ENCODE peak calls at places on chromosomes 3 and 15, in six cellular contexts. B is mesenchymal stem cell, Y is SK-N-SH, G is PC-3, Q is GM23248, S is neuronal stem cell. N is an unnamed sample.

GRCh38 chr3:192869131-192870027 is 48.3 kb downstream of the MB21D2 start:
- DNase-seq in B (peak), Y (no peak), G (peak), Q (peak), S (no peak), N (no peak)

GRCh38 chr3:47856669-47857068 is 53.7 kb downstream of the DHX30 start:
- DNase-seq in B (no peak), Y (no peak), G (no peak), Q (no peak), S (no peak), N (no peak)

GRCh38 chr3:57816471-57817105 is 60.5 kb downstream of the SLMAP start:
- DNase-seq in B (no peak), Y (no peak), G (peak), Q (peak), S (no peak), N (no peak)

GRCh38 chr3:107641572-107642307 is 119.0 kb downstream of the BBX start:
- DNase-seq in B (peak), Y (no peak), G (no peak), Q (peak), S (no peak), N (no peak)

GRCh38 chr3:115785782-115786181 is 162.5 kb downstream of the GAP43 start:
- DNase-seq in B (no peak), Y (no peak), G (no peak), Q (peak), S (no peak), N (no peak)

GRCh38 chr15:71055461-71055860 is 59.8 kb upstream of the THSD4 start:
- DNase-seq in B (peak), Y (no peak), G (peak), Q (peak), S (no peak), N (peak)

GRCh38 chr3:14439501-14440167 is 37.2 kb downstream of the SLC6A6 start:
- DNase-seq in B (no peak), Y (peak), G (no peak), Q (no peak), S (no peak), N (no peak)

GRCh38 chr15:41169784-41170183 is 53.7 kb upstream of the INO80 start:
- DNase-seq in B (no peak), Y (no peak), G (no peak), Q (no peak), S (no peak), N (no peak)

GRCh38 chr3:179726075-179726742 is 73.4 kb downstream of the USP13 start:
- DNase-seq in B (no peak), Y (no peak), G (no peak), Q (no peak), S (no peak), N (no peak)

GRCh38 chr3:197466586-197467399 is 89.0 kb downstream of the BDH1 start:
- DNase-seq in B (peak), Y (peak), G (peak), Q (peak), S (no peak), N (peak)

GRCh38 chr3:31777092-31777491 is 204.0 kb downstream of the OSBPL10 start:
- DNase-seq in B (no peak), Y (no peak), G (peak), Q (peak), S (no peak), N (peak)

GRCh38 chr3:140510303-140510861 is 167.5 kb upstream of the TRIM42 start:
- DNase-seq in B (no peak), Y (no peak), G (no peak), Q (no peak), S (no peak), N (no peak)

GRCh38 chr3:60126905-60127304 is 1077.1 kb upstream of the CFAP20DC start:
- DNase-seq in B (no peak), Y (no peak), G (no peak), Q (no peak), S (no peak), N (no peak)

GRCh38 chr3:16480861-16481569 is 32.5 kb downstream of the RFTN1 start:
- DNase-seq in B (peak), Y (no peak), G (peak), Q (peak), S (peak), N (peak)

GRCh38 chr3:44016818-44017217 is 224.9 kb upstream of the TOPAZ1 start:
- DNase-seq in B (no peak), Y (no peak), G (peak), Q (no peak), S (no peak), N (no peak)

GRCh38 chr3:49020335-49021212 is 1.3 kb upstream of the NDUFAF3 start:
- DNase-seq in B (peak), Y (peak), G (no peak), Q (peak), S (no peak), N (no peak)

GRCh38 chr15:39188314-39188713 is 392.6 kb upstream of the THBS1 start:
- DNase-seq in B (no peak), Y (no peak), G (no peak), Q (no peak), S (no peak), N (no peak)

GRCh38 chr15:58506787-58507671 is 75.2 kb downstream of the LIPC start:
- DNase-seq in B (no peak), Y (no peak), G (no peak), Q (peak), S (no peak), N (no peak)

GRCh38 chr3:39254806-39255449 is 24.9 kb downstream of the CX3CR1 start:
- DNase-seq in B (peak), Y (no peak), G (peak), Q (peak), S (no peak), N (peak)

GRCh38 chr15:48682949-48683651 is 37.6 kb upstream of the FBN1 start:
- DNase-seq in B (peak), Y (no peak), G (peak), Q (peak), S (no peak), N (peak)

GRCh38 chr3:127990051-127990450 is 62.2 kb upstream of the SEC61A1 start:
- DNase-seq in B (no peak), Y (no peak), G (no peak), Q (no peak), S (no peak), N (no peak)

GRCh38 chr3:51935886-51936755 is 5.6 kb downstream of the RRP9 start:
- DNase-seq in B (no peak), Y (no peak), G (no peak), Q (no peak), S (no peak), N (no peak)

GRCh38 chr15:40930430-40931299 is 1.5 kb downstream of the DLL4 start:
- DNase-seq in B (peak), Y (peak), G (peak), Q (peak), S (no peak), N (peak)

GRCh38 chr3:134350861-134351311 is 23.4 kb downstream of the AMOTL2 start:
- DNase-seq in B (no peak), Y (no peak), G (peak), Q (peak), S (no peak), N (peak)

GRCh38 chr3:86251781-86252180 is 739.2 kb downstream of the VGLL3 start:
- DNase-seq in B (no peak), Y (no peak), G (no peak), Q (no peak), S (no peak), N (no peak)

GRCh38 chr3:146974001-146974400 is 368.9 kb upstream of the PLSCR5 start:
- DNase-seq in B (no peak), Y (no peak), G (no peak), Q (no peak), S (no peak), N (no peak)

GRCh38 chr3:62405117-62405516 is 31.8 kb upstream of the FEZF2 start:
- DNase-seq in B (no peak), Y (no peak), G (no peak), Q (no peak), S (no peak), N (no peak)
- H2AFZ ChIP-seq in B (no peak), Y (no peak), G (no peak), Q (no peak), S (no peak), N (no peak)

DNA sequence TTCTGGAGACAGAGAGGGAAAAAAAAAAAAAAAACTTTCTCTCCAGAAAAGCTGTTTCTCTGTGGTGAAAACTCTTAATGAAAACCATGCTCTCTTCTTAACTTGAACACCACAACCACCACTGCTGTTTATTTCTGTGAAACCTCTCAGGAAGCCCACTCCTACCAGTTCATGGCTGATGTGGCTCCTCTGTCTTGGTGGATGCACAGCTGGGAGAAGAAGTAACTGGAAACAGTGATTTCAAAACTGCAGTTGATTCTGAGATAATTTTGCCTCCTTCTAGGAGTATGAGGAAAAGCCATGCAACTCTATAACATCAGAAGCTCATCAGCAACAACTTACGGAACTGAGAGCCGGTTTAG is 40.2 kb upstream of the PYGO1 start:
- DNase-seq in B (peak), Y (no peak), G (no peak), Q (no peak), S (no peak), N (no peak)
- H2AFZ ChIP-seq in B (no peak), Y (peak), G (peak), Q (peak), S (no peak), N (peak)

GRCh38 chr3:22319446-22319845 is 568.4 kb upstream of the ZNF385D start:
- DNase-seq in B (no peak), Y (no peak), G (peak), Q (peak), S (no peak), N (no peak)
- H2AFZ ChIP-seq in B (no peak), Y (no peak), G (no peak), Q (no peak), S (no peak), N (no peak)

GRCh38 chr3:143535994-143536784 is 312.1 kb downstream of the SLC9A9 start:
- DNase-seq in B (no peak), Y (no peak), G (no peak), Q (peak), S (no peak), N (no peak)
- H2AFZ ChIP-seq in B (no peak), Y (no peak), G (no peak), Q (no peak), S (peak), N (peak)

GRCh38 chr15:35078221-35078915 is 6.7 kb downstream of the NANOGP8 start:
- DNase-seq in B (peak), Y (peak), G (peak), Q (peak), S (peak), N (peak)
- H2AFZ ChIP-seq in B (no peak), Y (no peak), G (peak), Q (no peak), S (no peak), N (peak)

N was measured in mammary epithelial cell.